ENCODE peak calls at places on chromosomes 7 and 10, in five cellular contexts. Q, S, B, D and J are unnamed samples.

GRCh38 chr7:130063036-130063435 is 7.3 kb upstream of the KLHDC10 start:
- DNase-seq in Q (peak; percentile 44), D (peak; percentile 78), B (peak; percentile 59), S (no peak), J (no peak)

GRCh38 chr10:8919291-8919690 is 864.8 kb downstream of the GATA3 start:
- DNase-seq in B (no peak), D (no peak), S (no peak), Q (no peak), J (no peak)

GRCh38 chr7:150631084-150631824 is 931 bp downstream of the GIMAP6 start:
- DNase-seq in D (no peak), B (no peak), S (peak; percentile 41), Q (no peak), J (no peak)

GRCh38 chr10:17023386-17024298 is 106.0 kb downstream of the CUBN start:
- DNase-seq in Q (peak; percentile 63), B (peak; percentile 98), D (peak; percentile 96), S (peak; percentile 79), J (no peak)

GRCh38 chr10:13717936-13718772 is 131.4 kb downstream of the PRPF18 start:
- DNase-seq in Q (no peak), D (peak; percentile 75), S (peak; percentile 76), B (peak; percentile 97), J (peak; percentile 63)

GRCh38 chr7:38825721-38826440 is 83.1 kb downstream of the VPS41 start:
- DNase-seq in B (no peak), D (no peak), S (peak; percentile 5), Q (no peak), J (no peak)

GRCh38 chr7:28957822-28958234 is 302 bp downstream of the TRIL start:
- DNase-seq in D (peak; percentile 27), Q (no peak), B (no peak), S (no peak), J (no peak)

GRCh38 chr7:126881315-126881714 is 371.4 kb downstream of the GRM8 start:
- DNase-seq in S (no peak), Q (no peak), B (no peak), D (no peak), J (no peak)

GRCh38 chr7:80940539-80941205 is 21.8 kb upstream of the SEMA3C start:
- DNase-seq in Q (no peak), B (peak; percentile 32), S (no peak), D (no peak), J (no peak)

GRCh38 chr7:46239856-46240255 is 318.8 kb upstream of the IGFBP3 start:
- DNase-seq in D (no peak), Q (no peak), S (no peak), B (no peak), J (no peak)

GRCh38 chr10:118722694-118723093 is 32.1 kb downstream of the CACUL1 start:
- DNase-seq in S (no peak), D (no peak), Q (no peak), B (no peak), J (no peak)

GRCh38 chr7:149422065-149422913 is 38.6 kb downstream of the ZNF777 start:
- DNase-seq in B (peak; percentile 83), S (peak; percentile 28), Q (peak; percentile 62), D (peak; percentile 79), J (peak; percentile 46)

GRCh38 chr7:41900532-41900931 is 197.6 kb upstream of the INHBA start:
- DNase-seq in Q (no peak), S (no peak), B (no peak), D (no peak), J (no peak)

GRCh38 chr7:22251284-22251683 is 105.7 kb downstream of the RAPGEF5 start:
- DNase-seq in S (no peak), Q (no peak), D (no peak), B (no peak), J (peak; percentile 12)

GRCh38 chr10:102114861-102115618 is 5.1 kb downstream of the LDB1 start:
- DNase-seq in D (peak; percentile 97), Q (peak; percentile 79), B (peak; percentile 84), S (peak; percentile 92), J (peak; percentile 86)

GRCh38 chr7:37410305-37411209 is 38.1 kb downstream of the ELMO1 start:
- DNase-seq in B (no peak), S (no peak), D (no peak), Q (no peak), J (no peak)

GRCh38 chr10:12526311-12526710 is 177.0 kb downstream of the CAMK1D start:
- DNase-seq in S (no peak), B (no peak), Q (no peak), D (no peak), J (no peak)

GRCh38 chr10:84783386-84783785 is 455.0 kb downstream of the CCSER2 start:
- DNase-seq in D (peak; percentile 44), B (peak; percentile 11), S (peak; percentile 15), Q (no peak), J (no peak)

GRCh38 chr7:151058766-151059361 is 525 bp upstream of the SLC4A2 start:
- DNase-seq in D (no peak), Q (no peak), S (no peak), B (peak; percentile 21), J (no peak)

GRCh38 chr7:151608031-151608551 is 88.4 kb upstream of the RHEB start:
- DNase-seq in B (no peak), S (no peak), D (no peak), Q (no peak), J (no peak)

GRCh38 chr7:106304575-106304974 is 19.8 kb upstream of the NAMPT start:
- DNase-seq in B (no peak), Q (no peak), S (no peak), D (no peak), J (no peak)

GRCh38 chr7:158473238-158473637 is 114.4 kb downstream of the PTPRN2 start:
- DNase-seq in B (no peak), D (no peak), S (no peak), Q (no peak), J (no peak)

GRCh38 chr7:158469396-158470051 is 118.1 kb downstream of the PTPRN2 start:
- DNase-seq in Q (no peak), B (no peak), D (no peak), S (no peak), J (no peak)

GRCh38 chr7:158472631-158473030 is 115.0 kb downstream of the PTPRN2 start:
- DNase-seq in S (no peak), D (no peak), Q (no peak), B (no peak), J (no peak)

GRCh38 chr7:158470336-158470735 is 117.3 kb downstream of the PTPRN2 start:
- DNase-seq in S (no peak), Q (no peak), B (no peak), D (no peak), J (no peak)

GRCh38 chr7:158471716-158472115 is 115.9 kb downstream of the PTPRN2 start:
- DNase-seq in Q (no peak), S (no peak), B (no peak), D (no peak), J (no peak)
- H3K27ac ChIP-seq in Q (no peak overlapping the region), S (no peak overlapping the region), B (no peak overlapping the region), D (no peak overlapping the region), J (no peak overlapping the region)

GRCh38 chr10:95761939-95762492 is 6.1 kb downstream of the ENTPD1 start:
- DNase-seq in S (no peak), D (no peak), Q (no peak), B (no peak), J (no peak)
- H3K27ac ChIP-seq in S (no peak overlapping the region), D (no peak overlapping the region), Q (peak overlapping the region; percentile 82), B (no peak overlapping the region), J (no peak overlapping the region)

DNA sequence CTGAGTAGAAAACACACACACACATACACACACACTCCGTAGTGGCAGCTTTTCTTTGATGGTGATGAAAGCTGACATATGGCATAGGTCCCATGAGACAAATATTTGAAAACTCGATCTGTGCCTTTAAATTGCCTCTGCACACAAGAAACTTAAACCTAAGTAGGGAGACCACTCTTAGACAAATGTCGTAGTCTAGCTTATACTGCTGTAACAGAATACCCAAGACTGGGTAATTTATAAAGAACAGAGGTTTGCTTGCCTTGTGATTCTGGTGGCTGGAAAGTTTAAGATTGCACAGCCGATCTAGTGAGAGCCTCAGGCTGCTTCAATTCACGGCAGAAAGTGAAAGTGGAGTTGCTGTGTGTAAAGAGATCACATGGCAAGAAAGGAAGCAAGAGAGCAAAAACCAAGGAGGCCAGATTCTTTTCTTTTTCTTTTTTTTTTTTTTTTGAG is 489.4 kb upstream of the SORCS1 start:
- DNase-seq in S (peak; percentile 9), Q (no peak), B (peak; percentile 62), D (peak; percentile 13), J (no peak)
- H3K27ac ChIP-seq in S (no peak overlapping the region), Q (no peak overlapping the region), B (no peak overlapping the region), D (no peak overlapping the region), J (no peak overlapping the region)

DNA sequence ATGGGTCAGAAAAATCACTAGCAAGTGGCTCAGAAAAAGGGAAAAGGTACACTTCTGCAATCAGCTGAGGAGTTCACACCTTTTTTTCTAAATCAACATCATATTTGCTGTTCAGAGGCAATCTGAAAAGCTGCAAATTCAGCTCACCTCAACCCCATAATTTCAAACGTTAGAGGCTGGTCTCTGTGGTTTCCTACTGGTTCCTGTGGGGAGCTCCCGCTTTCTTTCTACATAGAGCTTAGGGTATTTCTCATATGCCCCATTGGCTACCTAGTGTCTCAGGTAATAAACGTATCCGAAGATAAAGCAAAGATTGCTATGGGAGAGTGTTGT is 5.2 kb upstream of the ZNF22 start:
- DNase-seq in D (no peak), B (no peak), S (no peak), Q (no peak), J (no peak)
- H3K27ac ChIP-seq in D (no peak overlapping the region), B (peak overlapping the region; percentile 98), S (peak overlapping the region; percentile 94), Q (no peak overlapping the region), J (peak overlapping the region; percentile 62)

GRCh38 chr7:620052-620451 is 100.4 kb upstream of the PDGFA start:
- DNase-seq in D (peak; percentile 85), B (peak; percentile 85), Q (no peak), S (no peak), J (no peak)
- H3K27ac ChIP-seq in D (peak overlapping the region; percentile 59), B (no peak overlapping the region), Q (no peak overlapping the region), S (no peak overlapping the region), J (no peak overlapping the region)

GRCh38 chr10:100362570-100363496 is 15.8 kb downstream of the SCD start:
- DNase-seq in S (no peak), B (no peak), D (no peak), Q (no peak), J (peak; percentile 27)
- H3K27ac ChIP-seq in S (no peak overlapping the region), B (peak overlapping the region; percentile 59), D (peak overlapping the region; percentile 75), Q (no peak overlapping the region), J (peak overlapping the region; percentile 55)

GRCh38 chr10:128643658-128644057 is 517.4 kb upstream of the MKI67 start:
- DNase-seq in S (no peak), B (no peak), Q (no peak), D (no peak), J (no peak)

GRCh38 chr10:128642502-128642901 is 516.3 kb upstream of the MKI67 start:
- DNase-seq in D (no peak), Q (no peak), B (no peak), S (no peak), J (no peak)

GRCh38 chr10:128646956-128647355 is 520.7 kb upstream of the MKI67 start:
- DNase-seq in B (no peak), Q (no peak), D (no peak), S (no peak), J (no peak)

GRCh38 chr10:128641998-128642397 is 515.8 kb upstream of the MKI67 start:
- DNase-seq in D (no peak), B (no peak), Q (no peak), S (no peak), J (no peak)
- H3K27ac ChIP-seq in D (no peak overlapping the region), B (no peak overlapping the region), Q (no peak overlapping the region), S (no peak overlapping the region), J (no peak overlapping the region)

GRCh38 chr10:124708246-124708779 is 35.9 kb downstream of the FAM53B start:
- DNase-seq in S (no peak), B (peak; percentile 28), D (no peak), Q (no peak), J (no peak)
- H3K27ac ChIP-seq in S (peak overlapping the region; percentile 65), B (peak overlapping the region; percentile 49), D (no peak overlapping the region), Q (peak overlapping the region; percentile 94), J (peak overlapping the region; percentile 99)

GRCh38 chr10:79299397-79300370 is 47.6 kb upstream of the PPIF start:
- DNase-seq in Q (no peak), S (no peak), D (no peak), B (peak; percentile 72), J (no peak)
- H3K27ac ChIP-seq in Q (no peak overlapping the region), S (peak overlapping the region; percentile 12), D (no peak overlapping the region), B (no peak overlapping the region), J (no peak overlapping the region)